ENCODE peak calls at places on chromosomes 5 and 9, in six cellular contexts. J, K, E, S, V and G are unnamed samples.
A peak's percentile ranks its signal among the peaks of the same experiment; 100 is the strongest.

GRCh38 chr5:176985516-176985915 is 21.1 kb downstream of the UIMC1 start:
- DNase-seq in V (no peak), E (no peak), S (no peak), J (no peak), K (peak; percentile 29), G (no peak)

GRCh38 chr5:82942083-82942881 is 134.9 kb downstream of the TMEM167A start:
- DNase-seq in K (no peak), V (no peak), S (no peak), E (no peak), J (no peak), G (no peak)

GRCh38 chr5:50724-51499 is 41.1 kb upstream of the PLEKHG4B start:
- DNase-seq in J (no peak), E (no peak), V (no peak), S (no peak), K (no peak), G (no peak)

GRCh38 chr5:90381213-90381929 is 28.2 kb downstream of the CETN3 start:
- DNase-seq in J (no peak), V (no peak), K (no peak), S (no peak), E (no peak), G (no peak)

GRCh38 chr5:15286659-15287058 is 213.3 kb upstream of the FBXL7 start:
- DNase-seq in V (peak; percentile 24), E (no peak), J (no peak), K (no peak), S (no peak), G (no peak)

GRCh38 chr5:139671096-139671841 is 23.1 kb downstream of the CXXC5 start:
- DNase-seq in S (no peak), K (no peak), E (no peak), J (peak; percentile 89), V (no peak), G (no peak)

GRCh38 chr5:17260549-17260948 is 43.1 kb downstream of the BASP1 start:
- DNase-seq in V (no peak), J (no peak), S (no peak), E (no peak), K (no peak), G (no peak)

GRCh38 chr5:63211413-63212132 is 633.0 kb downstream of the LRRC70 start:
- DNase-seq in K (no peak), E (no peak), J (no peak), V (no peak), S (no peak), G (no peak)

GRCh38 chr5:115415143-115415491 is 118.7 kb upstream of the CCDC112 start:
- DNase-seq in V (no peak), E (peak; percentile 57), S (peak; percentile 46), K (no peak), J (peak; percentile 68), G (no peak)

GRCh38 chr9:3852545-3852944 is 326.7 kb upstream of the RFX3 start:
- DNase-seq in J (no peak), V (no peak), S (no peak), E (no peak), K (no peak), G (no peak)

GRCh38 chr5:114223866-114224265 is 138.0 kb upstream of the KCNN2 start:
- DNase-seq in E (peak; percentile 53), J (no peak), K (no peak), S (no peak), V (no peak), G (no peak)

GRCh38 chr5:113050606-113051391 is 74.2 kb downstream of the DCP2 start:
- DNase-seq in J (peak; percentile 61), K (no peak), E (peak; percentile 83), V (no peak), S (peak; percentile 79), G (no peak)

GRCh38 chr9:115193777-115194176 is 75.8 kb upstream of the TNC start:
- DNase-seq in K (no peak), S (no peak), J (no peak), E (no peak), V (no peak), G (no peak)

GRCh38 chr5:54135042-54135441 is 175.3 kb downstream of the ARL15 start:
- DNase-seq in S (no peak), V (no peak), K (no peak), E (no peak), J (no peak), G (no peak)

DNA sequence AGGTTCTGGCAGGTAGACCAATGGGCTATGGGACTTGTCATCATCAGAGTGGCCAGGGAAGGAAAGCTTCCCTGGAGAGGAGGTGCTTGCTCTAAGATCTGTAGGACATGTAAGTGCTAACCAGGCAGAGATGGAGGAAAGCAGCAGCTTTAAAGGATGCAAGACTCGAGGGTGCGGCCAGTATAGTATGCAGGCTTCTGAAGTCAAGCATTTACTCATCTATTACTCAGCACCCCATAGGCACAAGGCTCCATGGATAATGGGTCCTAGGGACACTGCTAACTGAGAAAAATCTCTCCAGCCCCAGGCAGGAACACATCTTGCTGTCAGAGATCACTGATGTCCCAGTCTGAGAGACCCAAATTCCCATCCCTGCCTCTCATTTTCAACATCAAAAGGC is 49.7 kb downstream of the WWC1 start:
- DNase-seq in K (no peak), S (peak; percentile 25), E (no peak), J (no peak), V (no peak), G (no peak)
- TF ChIP-seq CTCF in K (no peak), S (no peak), E (no peak), J (no peak), V (no peak), G (no peak)

GRCh38 chr5:148455055-148455675 is 71.4 kb downstream of the FBXO38 start:
- DNase-seq in J (no peak), E (no peak), S (no peak), K (no peak), V (no peak), G (no peak)

GRCh38 chr5:148459669-148460068 is 75.9 kb downstream of the FBXO38 start:
- DNase-seq in E (no peak), S (no peak), K (no peak), J (no peak), V (no peak), G (no peak)

GRCh38 chr5:148458036-148458888 is 74.5 kb downstream of the FBXO38 start:
- DNase-seq in S (no peak), K (no peak), E (no peak), V (no peak), J (no peak), G (no peak)

GRCh38 chr5:148454576-148454975 is 70.8 kb downstream of the FBXO38 start:
- DNase-seq in S (no peak), E (no peak), J (no peak), V (no peak), K (no peak), G (no peak)

DNA sequence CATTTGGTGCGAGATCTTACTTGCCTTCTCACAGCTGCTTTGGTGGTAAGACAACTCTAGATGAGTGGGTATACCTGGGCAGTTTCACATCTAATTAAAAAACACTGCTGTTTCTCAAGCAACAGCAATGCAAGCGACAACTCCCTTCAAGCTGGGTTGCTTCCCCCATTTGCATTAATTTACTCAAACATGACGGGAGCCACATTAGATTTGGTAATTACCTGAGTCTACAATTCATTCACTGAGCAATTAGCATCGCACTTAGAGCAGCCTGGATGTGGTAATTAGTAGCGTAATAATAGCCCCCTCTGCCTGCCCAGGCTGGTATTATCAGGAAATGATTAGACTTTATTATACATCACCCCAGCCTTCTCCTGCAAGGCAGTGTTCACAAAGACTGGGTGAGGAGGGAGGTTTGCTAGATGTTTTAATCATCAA is 73.4 kb downstream of the FBXO38 start:
- DNase-seq in J (no peak), S (no peak), V (no peak), K (no peak), E (peak; percentile 34), G (no peak)
- TF ChIP-seq CTCF in J (peak; percentile 51), S (peak; percentile 53), V (no peak), K (peak; percentile 33), E (peak; percentile 21), G (no peak)

DNA sequence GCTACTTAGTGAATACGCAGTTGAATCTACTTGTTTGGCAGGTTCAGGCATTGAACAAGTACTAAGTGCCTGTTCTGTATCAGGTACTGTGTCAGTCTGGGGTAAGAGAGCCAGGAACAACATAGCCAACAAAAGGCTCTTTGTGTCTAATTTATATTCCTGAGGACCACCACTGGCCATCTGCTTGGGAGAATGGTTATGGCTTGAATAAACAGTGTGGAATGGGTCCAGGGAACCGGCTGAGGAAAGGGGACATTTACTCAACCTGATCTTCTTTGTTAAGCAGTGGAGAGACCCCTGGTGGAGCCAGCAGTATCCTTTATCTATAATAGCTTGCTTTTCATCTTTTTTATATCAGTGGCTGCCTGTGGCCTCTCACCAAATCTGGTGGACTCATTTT is 38.6 kb downstream of the EXOSC2 start:
- DNase-seq in E (peak; percentile 32), K (no peak), S (no peak), J (no peak), V (no peak), G (no peak)
- TF ChIP-seq CTCF in E (peak; percentile 23), K (no peak), S (peak; percentile 38), J (no peak), V (no peak), G (peak; percentile 3)

GRCh38 chr5:150114102-150114641 is 27.8 kb upstream of the CSF1R start:
- DNase-seq in E (no peak), K (no peak), J (peak; percentile 48), V (no peak), S (no peak), G (no peak)
- TF ChIP-seq CTCF in E (no peak), K (no peak), J (no peak), V (no peak), S (peak; percentile 58), G (no peak)

GRCh38 chr9:33375238-33375840 is 27.0 kb downstream of the AQP7 start:
- DNase-seq in K (no peak), V (peak; percentile 60), J (no peak), E (no peak), S (no peak), G (no peak)
- TF ChIP-seq CTCF in K (no peak), V (no peak), J (no peak), E (no peak), S (peak; percentile 74), G (no peak)

GRCh38 chr9:135960328-135961276 is 571 bp downstream of the UBAC1 start:
- DNase-seq in K (no peak), V (peak; percentile 28), S (no peak), J (no peak), E (peak; percentile 29), G (no peak)
- TF ChIP-seq CTCF in K (no peak), V (no peak), S (no peak), J (no peak), E (no peak), G (no peak)

DNA sequence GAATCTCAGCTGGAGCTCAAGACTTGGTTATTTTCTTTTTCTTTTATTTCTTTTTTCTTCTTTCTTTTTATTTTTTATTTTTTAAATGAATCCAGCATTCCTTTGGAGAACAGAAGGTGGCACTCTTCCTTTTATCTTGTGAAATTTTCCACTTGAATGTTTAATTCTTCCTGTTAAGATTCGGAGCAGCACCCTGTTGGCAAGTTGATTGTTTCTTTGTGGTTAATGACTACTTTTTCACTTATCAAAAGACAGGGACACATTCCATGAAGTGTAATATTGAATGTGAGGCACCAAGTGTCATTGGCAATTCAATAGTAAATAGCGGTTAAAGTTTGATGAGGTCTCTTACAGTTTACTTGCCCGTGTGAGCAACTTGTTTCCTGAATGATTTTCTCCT is 240.5 kb upstream of the CHD1 start:
- DNase-seq in K (no peak), J (no peak), V (no peak), S (no peak), E (peak; percentile 70), G (no peak)
- TF ChIP-seq CTCF in K (no peak), J (peak; percentile 14), V (no peak), S (peak; percentile 26), E (peak; percentile 34), G (no peak)

GRCh38 chr5:66209794-66210193 is 65.7 kb downstream of the SREK1 start:
- DNase-seq in E (no peak), S (no peak), J (no peak), K (no peak), V (peak; percentile 57), G (no peak)
- TF ChIP-seq CTCF in E (no peak), S (no peak), J (no peak), K (no peak), V (no peak), G (no peak)